ENCODE peak calls at places on chromosome 3, in seven cellular contexts. F is effector memory CD4-positive, alpha-beta T cell; U is MM.1S; L is stomach; I is pancreas; X is upper lobe of left lung; V is tibial artery. O is an unnamed sample. For H3K4me1, the result is how much of the 10 kb centered on the place peaks cover.

GRCh38 chr3:188860147-188860546 is 311.6 kb upstream of the TPRG1 start:
- DNase-seq in F (no peak), L (no peak), U (no peak), V (no peak), I (no peak), X (no peak), O (no peak)

GRCh38 chr3:28053759-28054158 is 187.7 kb upstream of the CMC1 start:
- DNase-seq in F (no peak), I (no peak), U (no peak), L (no peak), X (no peak), V (no peak), O (no peak)

GRCh38 chr3:119160815-119161214 is 12.6 kb upstream of the UPK1B start:
- DNase-seq in L (no peak), V (no peak), X (no peak), I (no peak), U (no peak), F (no peak), O (no peak)

GRCh38 chr3:152289708-152290107 is 21.0 kb downstream of the MBNL1 start:
- DNase-seq in V (no peak), X (no peak), U (no peak), F (no peak), L (no peak), I (no peak), O (no peak)

GRCh38 chr3:141405581-141405980 is 37.3 kb downstream of the ZBTB38 start:
- DNase-seq in U (peak), L (no peak), V (no peak), F (no peak), I (no peak), X (no peak), O (no peak)

GRCh38 chr3:114207768-114208167 is 28.9 kb upstream of the DRD3 start:
- DNase-seq in V (no peak), X (no peak), F (no peak), U (peak), L (no peak), I (no peak), O (no peak)

GRCh38 chr3:78969483-78969882 is 798.3 kb downstream of the ROBO1 start:
- DNase-seq in V (no peak), X (no peak), I (no peak), U (no peak), F (no peak), L (no peak), O (no peak)

GRCh38 chr3:7307410-7307809 is 446.5 kb downstream of the GRM7 start:
- DNase-seq in U (no peak), I (no peak), X (no peak), V (no peak), F (no peak), L (no peak), O (no peak)

GRCh38 chr3:14522129-14522691 is 17.9 kb downstream of the GRIP2 start:
- DNase-seq in L (no peak), V (no peak), F (no peak), X (no peak), I (no peak), U (no peak), O (no peak)

GRCh38 chr3:27326211-27326948 is 42.8 kb downstream of the NEK10 start:
- DNase-seq in I (no peak), L (no peak), X (no peak), U (no peak), F (no peak), V (peak), O (no peak)

GRCh38 chr3:159802864-159803263 is 185.8 kb upstream of the IL12A start:
- DNase-seq in U (no peak), L (no peak), I (no peak), F (no peak), X (no peak), V (no peak), O (no peak)

GRCh38 chr3:74124716-74125115 is 489.7 kb downstream of the CNTN3 start:
- DNase-seq in L (no peak), V (no peak), F (no peak), I (no peak), U (no peak), X (no peak), O (no peak)

GRCh38 chr3:60160792-60161175 is 1090.5 kb downstream of the FHIT start:
- DNase-seq in V (no peak), F (no peak), U (no peak), I (no peak), L (no peak), X (no peak), O (no peak)

GRCh38 chr3:122457706-122458105 is 41.8 kb upstream of the WDR5B start:
- DNase-seq in F (no peak), X (no peak), L (no peak), V (no peak), U (no peak), I (no peak), O (no peak)

GRCh38 chr3:11146771-11147363 is 7.4 kb upstream of the HRH1 start:
- DNase-seq in X (no peak), F (no peak), V (no peak), I (no peak), L (no peak), U (no peak), O (no peak)

GRCh38 chr3:58386966-58387365 is 46.7 kb downstream of the PDHB start:
- DNase-seq in V (peak), I (no peak), L (peak), X (peak), U (no peak), F (no peak), O (no peak)

GRCh38 chr3:185717627-185718330 is 107.1 kb downstream of the IGF2BP2 start:
- DNase-seq in I (no peak), V (no peak), X (no peak), F (no peak), U (no peak), L (no peak), O (no peak)

GRCh38 chr3:188972313-188972712 is 199.5 kb upstream of the TPRG1 start:
- DNase-seq in U (no peak), I (no peak), F (no peak), L (no peak), V (no peak), X (no peak), O (no peak)

GRCh38 chr3:36444909-36445308 is 64.6 kb downstream of the STAC start:
- DNase-seq in V (no peak), F (no peak), X (no peak), I (no peak), L (no peak), U (peak), O (no peak)

GRCh38 chr3:172271386-172271976 is 176.8 kb downstream of the GHSR start:
- DNase-seq in X (no peak), I (no peak), U (no peak), V (no peak), L (no peak), F (no peak), O (no peak)

GRCh38 chr3:194777729-194778128 is 92.0 kb downstream of the FAM43A start:
- DNase-seq in L (no peak), F (no peak), V (no peak), X (no peak), I (no peak), U (peak), O (no peak)

GRCh38 chr3:124671123-124671522 is 59.1 kb upstream of the UMPS start:
- DNase-seq in U (no peak), L (no peak), X (no peak), F (no peak), V (no peak), I (no peak), O (no peak)

GRCh38 chr3:24400450-24400849 is 94.2 kb downstream of the THRB start:
- DNase-seq in L (no peak), I (no peak), X (no peak), F (no peak), V (no peak), U (no peak), O (no peak)

GRCh38 chr3:89107461-89108035 is at the start of gene EPHA3:
- DNase-seq in L (peak), I (peak), U (peak), X (peak), F (no peak), V (peak), O (peak)

GRCh38 chr3:196093271-196094111 is 11.6 kb upstream of the TFRC start:
- DNase-seq in I (no peak), U (peak), F (no peak), L (no peak), X (peak), V (peak), O (no peak)

GRCh38 chr3:53808496-53808895 is 37.7 kb downstream of the CHDH start:
- DNase-seq in V (no peak), X (no peak), F (no peak), I (no peak), L (no peak), U (no peak), O (no peak)

GRCh38 chr3:120791958-120792357 is 49.4 kb downstream of the GTF2E1 start:
- DNase-seq in V (no peak), L (no peak), X (no peak), F (no peak), U (no peak), I (no peak), O (no peak)

GRCh38 chr3:116709479-116709878 is at the start of gene TUSC7:
- DNase-seq in X (no peak), F (no peak), V (no peak), L (no peak), U (no peak), I (no peak), O (no peak)

GRCh38 chr3:190368871-190369270 is 19.1 kb upstream of the CLDN16 start:
- DNase-seq in X (no peak), U (no peak), L (no peak), V (no peak), I (no peak), F (no peak), O (no peak)

GRCh38 chr3:55842204-55842603 is 355.1 kb upstream of the WNT5A start:
- DNase-seq in I (no peak), F (no peak), L (no peak), V (no peak), U (no peak), X (no peak), O (no peak)

GRCh38 chr3:66499881-66500574 is 794 bp downstream of the LRIG1 start:
- DNase-seq in F (no peak), L (peak), I (peak), V (no peak), X (no peak), U (no peak), O (peak)

GRCh38 chr3:66497982-66498671 is 2.7 kb downstream of the LRIG1 start:
- DNase-seq in L (no peak), X (no peak), V (no peak), F (no peak), U (no peak), I (no peak), O (no peak)

GRCh38 chr3:66497288-66497972 is 3.4 kb downstream of the LRIG1 start:
- DNase-seq in X (no peak), F (no peak), U (no peak), L (no peak), I (no peak), V (no peak), O (peak)

GRCh38 chr3:66500575-66501482 is at the start of gene LRIG1:
- DNase-seq in X (peak), V (peak), L (peak), I (peak), U (peak), F (peak), O (peak)

GRCh38 chr3:66498718-66499611 is 1.9 kb downstream of the LRIG1 start:
- DNase-seq in I (no peak), X (peak), U (no peak), F (no peak), V (peak), L (no peak), O (no peak)
- H3K4me1 ChIP-seq in I (under half), X (half or more), U (half or more), F (half or more), V (under half), L (half or more), O (half or more)

GRCh38 chr3:142981108-142981507 is 17.6 kb upstream of the PAQR9 start:
- DNase-seq in L (no peak), F (no peak), X (no peak), I (no peak), U (no peak), V (no peak), O (no peak)
- H3K4me1 ChIP-seq in L (under half), F (under half), X (under half), I (under half), U (under half), V (under half), O (under half)

DNA sequence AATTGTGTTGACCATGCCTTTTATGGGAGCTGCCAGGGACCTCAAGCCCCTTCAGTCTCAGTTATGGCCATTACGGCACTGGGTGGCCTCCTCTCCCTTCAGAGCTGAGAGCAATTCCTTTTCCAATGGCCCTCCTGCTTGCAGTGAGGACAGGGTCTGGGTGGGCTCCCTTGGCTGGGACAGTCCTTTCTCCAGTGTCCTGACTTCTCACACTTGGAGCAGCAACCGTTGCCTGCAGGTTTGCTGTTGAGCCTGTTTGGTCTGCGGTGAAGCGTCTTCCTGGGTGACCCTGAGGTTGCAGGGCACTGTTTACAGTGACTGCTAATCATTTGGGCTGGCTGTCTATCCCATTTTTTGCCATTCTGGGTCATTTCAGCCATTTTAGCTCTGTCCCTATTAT is 3.5 kb upstream of the CCDC80 start:
- DNase-seq in U (no peak), V (no peak), L (no peak), X (no peak), I (no peak), F (no peak), O (no peak)
- H3K4me1 ChIP-seq in U (under half), V (under half), L (under half), X (under half), I (under half), F (under half), O (under half)

GRCh38 chr3:168089179-168089771 is 6.4 kb downstream of the GOLIM4 start:
- DNase-seq in L (no peak), I (no peak), X (no peak), F (no peak), V (no peak), U (no peak), O (no peak)
- H3K4me1 ChIP-seq in L (half or more), I (under half), X (under half), F (under half), V (half or more), U (half or more), O (under half)

GRCh38 chr3:41210966-41211365 is 11.7 kb downstream of the CTNNB1 start:
- DNase-seq in L (no peak), F (no peak), I (no peak), X (no peak), U (no peak), V (no peak), O (no peak)

GRCh38 chr3:41208507-41208906 is 9.2 kb downstream of the CTNNB1 start:
- DNase-seq in I (no peak), U (no peak), V (no peak), L (no peak), F (no peak), X (no peak), O (no peak)

GRCh38 chr3:41212088-41212487 is 12.8 kb downstream of the CTNNB1 start:
- DNase-seq in U (no peak), F (no peak), I (no peak), X (no peak), V (no peak), L (no peak), O (no peak)

GRCh38 chr3:41207355-41207754 is 8.1 kb downstream of the CTNNB1 start:
- DNase-seq in F (no peak), L (no peak), V (no peak), U (no peak), I (no peak), X (no peak), O (no peak)

DNA sequence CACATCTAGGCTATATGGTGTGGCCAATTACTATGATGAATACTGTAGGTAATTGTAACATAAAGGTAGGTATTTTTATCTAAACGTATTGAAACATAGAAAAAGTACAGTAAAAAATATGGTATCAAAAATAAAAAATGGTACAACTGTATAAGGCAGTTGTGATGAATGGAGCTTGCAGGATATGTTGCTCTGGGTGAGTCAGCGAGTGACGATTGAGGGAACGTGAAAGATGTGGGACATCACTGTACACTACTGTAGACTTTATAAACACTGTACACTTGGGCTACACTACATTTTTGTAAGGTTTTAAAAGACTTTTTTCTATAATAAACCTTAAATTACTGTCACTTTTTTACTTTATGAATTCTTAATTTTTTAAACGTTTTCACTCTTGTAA is 10.3 kb downstream of the CTNNB1 start:
- DNase-seq in L (no peak), F (no peak), X (no peak), U (no peak), V (no peak), I (no peak), O (no peak)
- H3K4me1 ChIP-seq in L (half or more), F (under half), X (half or more), U (under half), V (half or more), I (under half), O (half or more)

DNA sequence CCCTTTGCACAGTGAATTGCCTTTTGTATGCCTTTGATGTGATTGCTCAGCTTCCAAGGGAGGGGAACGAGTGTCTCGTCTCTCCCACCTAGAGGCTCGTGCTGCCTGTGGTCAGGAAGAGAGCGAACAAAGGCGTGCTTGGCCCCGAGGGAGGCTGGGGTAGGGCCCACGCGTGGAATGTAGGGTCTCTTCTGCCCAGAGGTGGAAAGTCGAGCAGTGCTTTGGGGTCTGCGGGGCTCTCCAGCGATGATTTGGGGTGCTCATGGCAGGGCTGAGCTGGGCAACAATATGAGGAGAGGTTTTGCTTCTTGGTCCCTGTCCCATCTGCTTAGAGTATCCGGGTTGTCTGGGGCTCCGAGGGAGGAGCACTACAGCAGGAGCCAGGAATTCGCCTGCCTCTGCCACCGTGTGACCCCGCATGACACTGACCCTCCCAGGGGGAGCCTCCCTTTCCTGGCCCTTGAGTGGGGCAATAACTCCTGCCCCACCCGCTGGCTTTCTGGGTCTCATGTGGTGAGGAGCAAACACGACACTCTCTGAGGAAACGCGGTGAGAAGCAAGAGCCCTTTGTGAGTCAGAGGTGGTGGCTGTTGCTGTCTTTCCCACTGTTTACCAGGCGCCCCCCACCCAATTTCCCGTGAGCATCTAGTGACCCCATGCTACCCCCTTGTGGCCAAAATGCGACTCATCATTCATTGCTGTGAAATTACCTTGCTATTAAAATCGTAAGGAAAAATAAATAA is 29.6 kb downstream of the CCNL1 start:
- DNase-seq in U (no peak), I (peak), L (peak), X (peak), F (peak), V (peak), O (peak)
- H3K4me1 ChIP-seq in U (under half), I (half or more), L (half or more), X (under half), F (under half), V (half or more), O (half or more)

DNA sequence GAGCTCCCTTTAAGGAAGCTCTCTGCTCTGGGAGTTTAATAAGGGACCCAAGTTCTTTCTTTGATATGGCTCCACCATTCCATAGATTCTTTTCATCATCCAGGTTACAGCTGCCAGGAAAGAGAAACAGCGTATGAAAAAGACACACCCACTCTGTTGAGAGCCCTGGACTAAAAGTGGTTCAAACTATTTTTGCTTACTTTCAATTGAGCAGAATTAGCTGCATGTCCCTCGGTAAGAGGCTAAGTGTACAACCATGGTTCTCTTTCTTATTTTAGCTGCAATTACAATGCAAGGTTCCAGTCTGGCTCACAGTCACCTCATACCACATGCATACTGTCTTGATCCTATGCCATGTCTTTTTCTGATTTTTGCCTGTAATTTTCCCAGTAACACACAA is 1288.3 kb downstream of the NSUN3 start:
- DNase-seq in U (peak), L (no peak), X (no peak), I (no peak), F (no peak), V (no peak), O (no peak)
- H3K4me1 ChIP-seq in U (half or more), L (under half), X (under half), I (under half), F (under half), V (under half), O (under half)

GRCh38 chr3:127729556-127730056 is 56.9 kb downstream of the ABTB1 start:
- DNase-seq in U (no peak), I (no peak), V (no peak), L (no peak), F (no peak), X (peak), O (no peak)

GRCh38 chr3:127726894-127727293 is 54.1 kb downstream of the ABTB1 start:
- DNase-seq in I (no peak), V (no peak), L (no peak), F (no peak), X (no peak), U (no peak), O (no peak)

GRCh38 chr3:127730171-127730570 is 57.4 kb downstream of the ABTB1 start:
- DNase-seq in I (no peak), V (no peak), L (no peak), X (no peak), F (no peak), U (no peak), O (no peak)

GRCh38 chr3:127730666-127731294 is 58.0 kb downstream of the ABTB1 start:
- DNase-seq in L (no peak), V (no peak), U (no peak), I (no peak), X (no peak), F (no peak), O (no peak)

GRCh38 chr3:127728417-127728816 is 55.7 kb downstream of the ABTB1 start:
- DNase-seq in L (no peak), I (no peak), U (no peak), F (no peak), X (no peak), V (no peak), O (no peak)
- H3K4me1 ChIP-seq in L (under half), I (under half), U (under half), F (under half), X (under half), V (under half), O (under half)

GRCh38 chr3:167837430-167837829 is 101.9 kb downstream of the SERPINI1 start:
- DNase-seq in F (no peak), U (no peak), V (no peak), I (no peak), X (no peak), L (no peak), O (no peak)
- H3K4me1 ChIP-seq in F (under half), U (under half), V (under half), I (under half), X (under half), L (under half), O (under half)